ENCODE peak calls at places on chromosome 1, in nine cellular contexts. O, Q, V, E, S, A, L, Z and U are unnamed samples.

GRCh38 chr1:150257624-150258274 is at the start of gene CA14:
- DNase-seq in A (no peak), Q (no peak), E (peak; percentile 70), V (no peak), S (no peak), Z (no peak), L (no peak), O (no peak), U (no peak)

GRCh38 chr1:84164567-84165021 is 20.5 kb downstream of the PRKACB start:
- DNase-seq in O (no peak), A (no peak), V (peak; percentile 8), L (no peak), Z (no peak), E (no peak), S (no peak), Q (no peak), U (no peak)

GRCh38 chr1:240946926-240947325 is 335.0 kb upstream of the GREM2 start:
- DNase-seq in L (peak; percentile 40), Q (peak; percentile 46), O (no peak), E (no peak), Z (no peak), S (no peak), A (no peak), V (peak; percentile 42), U (no peak)

GRCh38 chr1:24267003-24267402 is 52.2 kb upstream of the GRHL3 start:
- DNase-seq in S (no peak), Q (no peak), L (no peak), V (no peak), E (no peak), O (no peak), A (no peak), Z (no peak), U (no peak)

GRCh38 chr1:5338466-5338865 is 653.8 kb downstream of the NPHP4 start:
- DNase-seq in Z (no peak), O (no peak), A (no peak), E (no peak), Q (no peak), S (no peak), L (no peak), V (no peak), U (no peak)

GRCh38 chr1:175354080-175354479 is 161.5 kb upstream of the KIAA0040 start:
- DNase-seq in V (no peak), Z (no peak), O (no peak), S (no peak), Q (no peak), L (no peak), E (no peak), A (no peak), U (no peak)

GRCh38 chr1:109482796-109483638 is 688 bp upstream of the ATXN7L2 start:
- DNase-seq in A (no peak), V (peak; percentile 84), Q (no peak), Z (no peak), E (peak; percentile 80), S (no peak), L (no peak), O (no peak), U (peak; percentile 73)

GRCh38 chr1:211574705-211575104 is 4.3 kb downstream of the SLC30A1 start:
- DNase-seq in V (no peak), O (no peak), E (no peak), Q (no peak), L (no peak), Z (no peak), A (no peak), S (no peak), U (no peak)

GRCh38 chr1:179026813-179027664 is 1.3 kb downstream of the FAM20B start:
- DNase-seq in S (no peak), Q (no peak), E (no peak), Z (no peak), V (no peak), A (no peak), O (no peak), L (no peak), U (no peak)

GRCh38 chr1:16073490-16074104 is at the start of gene FAM131C:
- DNase-seq in V (peak; percentile 95), Z (no peak), A (no peak), Q (peak; percentile 46), E (no peak), L (peak; percentile 60), O (peak; percentile 31), S (no peak), U (peak; percentile 41)

GRCh38 chr1:183493540-183494245 is 21.4 kb downstream of the SMG7 start:
- DNase-seq in A (no peak), S (no peak), Q (no peak), E (no peak), L (no peak), Z (no peak), V (no peak), O (peak; percentile 31), U (no peak)

GRCh38 chr1:15272009-15272781 is 25.2 kb downstream of the FHAD1 start:
- DNase-seq in Q (peak; percentile 71), E (peak; percentile 83), V (peak; percentile 85), O (peak; percentile 71), L (peak; percentile 68), Z (peak; percentile 65), S (no peak), A (no peak), U (peak; percentile 63)

GRCh38 chr1:115782571-115783281 is 14.2 kb upstream of the CASQ2 start:
- DNase-seq in E (no peak), Q (peak; percentile 72), L (no peak), O (no peak), A (no peak), Z (no peak), S (no peak), V (no peak), U (no peak)

GRCh38 chr1:117229217-117229616 is 18.5 kb upstream of the VTCN1 start:
- DNase-seq in V (no peak), Z (no peak), E (no peak), A (no peak), S (no peak), Q (no peak), O (no peak), L (no peak), U (no peak)
- TF ChIP-seq EP300 in V (no peak), Z (no peak), E (no peak), A (no peak), S (no peak), Q (no peak), O (no peak), L (no peak), U (no peak)

DNA sequence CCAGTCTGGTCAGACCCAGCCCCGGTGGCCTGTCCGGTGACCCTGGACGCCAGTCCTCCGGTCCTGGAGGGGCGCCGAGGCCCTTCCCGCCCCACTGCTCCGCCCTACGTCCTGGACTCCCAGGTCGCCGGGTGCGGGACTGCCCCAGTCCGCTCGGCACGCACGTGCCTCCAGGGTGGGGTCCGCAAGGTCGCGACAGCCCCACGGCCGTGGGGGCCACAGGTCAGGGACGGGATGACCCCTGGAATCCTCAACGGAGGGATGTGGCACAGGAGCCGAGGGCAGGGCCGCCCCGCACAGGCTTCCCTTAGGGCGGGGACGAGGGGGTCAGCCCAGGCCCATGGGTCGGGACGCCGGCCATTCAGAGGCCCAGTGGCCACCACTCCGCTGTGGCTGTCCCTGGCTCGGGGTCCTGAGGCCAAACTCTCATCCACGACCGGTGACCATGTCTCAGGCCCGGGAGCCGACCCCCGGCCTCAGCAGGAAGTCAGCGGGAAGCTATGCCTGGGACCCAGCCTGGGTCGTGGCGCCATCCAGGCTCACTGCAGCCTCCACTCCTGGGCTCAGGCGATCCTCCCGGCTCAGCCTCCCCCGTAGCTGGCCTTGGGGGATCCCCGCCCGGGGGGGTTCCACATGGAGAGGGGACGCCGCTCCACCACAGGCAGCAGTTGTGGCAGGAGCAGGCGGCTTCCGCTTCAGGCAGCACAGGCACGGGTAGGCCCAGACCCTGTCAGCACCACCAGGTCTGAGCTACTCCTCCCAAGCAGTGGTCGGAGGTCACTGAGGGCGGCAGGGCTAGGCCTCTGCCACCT is 599 bp upstream of the TMEM240 start:
- DNase-seq in E (no peak), V (no peak), O (no peak), S (no peak), Z (no peak), A (no peak), Q (no peak), L (no peak), U (no peak)
- H3K4me1 ChIP-seq in E (peaks cover 22% of the 10 kb centered on the region), V (no peaks in the 10 kb centered on the region), O (peaks cover 29% of the 10 kb centered on the region), S (peaks cover 22% of the 10 kb centered on the region), Z (peaks cover 29% of the 10 kb centered on the region), A (no peaks in the 10 kb centered on the region), Q (no peaks in the 10 kb centered on the region), L (peaks cover 17% of the 10 kb centered on the region), U (peaks cover 11% of the 10 kb centered on the region)

DNA sequence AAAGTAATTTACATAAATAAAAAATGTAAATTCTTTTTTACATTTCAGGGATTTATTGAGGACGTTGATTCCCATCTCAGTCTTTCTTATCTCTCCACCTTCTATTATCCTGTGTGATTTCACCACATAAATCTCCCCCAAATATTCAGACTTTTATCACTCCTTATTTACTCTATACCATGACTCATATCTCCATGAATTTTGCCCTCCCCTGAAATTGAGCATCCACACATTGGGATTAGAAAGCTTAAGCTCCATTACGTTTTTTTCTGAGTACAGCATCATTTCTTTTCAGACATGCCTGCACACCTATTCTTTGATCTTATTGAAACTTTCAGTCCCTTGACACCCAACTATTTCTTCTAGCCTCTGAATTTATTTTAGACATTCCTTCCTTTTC is 111.2 kb downstream of the IFI44 start:
- DNase-seq in V (no peak), A (no peak), L (no peak), O (no peak), Z (no peak), E (no peak), S (no peak), Q (peak; percentile 4), U (no peak)
- TF ChIP-seq EP300 in V (no peak), A (no peak), L (no peak), O (no peak), Z (no peak), E (no peak), S (no peak), Q (no peak), U (no peak)

GRCh38 chr1:155971910-155972809 is 6.2 kb downstream of the ARHGEF2 start:
- DNase-seq in S (no peak), V (no peak), O (no peak), L (no peak), A (no peak), Q (no peak), Z (no peak), E (no peak), U (no peak)

GRCh38 chr1:155975375-155976061 is 2.8 kb downstream of the ARHGEF2 start:
- DNase-seq in Q (no peak), O (no peak), L (no peak), S (no peak), V (no peak), Z (no peak), A (no peak), E (no peak), U (no peak)

GRCh38 chr1:155974208-155975165 is 3.9 kb downstream of the ARHGEF2 start:
- DNase-seq in Q (no peak), A (no peak), Z (no peak), E (no peak), O (no peak), S (no peak), V (no peak), L (no peak), U (no peak)

GRCh38 chr1:155976062-155976912 is 2.1 kb downstream of the ARHGEF2 start:
- DNase-seq in L (peak; percentile 73), O (peak; percentile 71), E (peak; percentile 89), A (no peak), V (peak; percentile 61), Z (no peak), S (peak; percentile 47), Q (peak; percentile 38), U (peak; percentile 88)

DNA sequence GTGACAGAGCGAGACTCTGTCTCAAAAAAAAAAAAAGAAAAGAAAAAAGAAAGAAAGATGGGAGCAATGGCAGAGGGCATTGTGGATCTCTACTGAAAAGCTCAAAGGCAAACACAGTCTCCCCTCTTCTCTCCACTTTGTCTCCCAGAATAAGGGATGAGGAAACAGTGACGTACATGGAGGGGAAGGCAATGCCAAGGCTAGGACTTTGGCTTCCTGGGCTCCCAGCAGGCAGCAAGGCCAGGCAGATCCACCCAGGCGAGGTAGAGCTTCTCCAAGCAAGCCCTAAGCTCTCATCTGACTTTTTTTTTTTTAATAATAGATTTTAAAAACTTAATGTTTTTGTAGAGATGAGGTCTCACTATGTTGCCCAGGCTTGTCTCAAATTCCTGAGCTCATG is 4.6 kb downstream of the ARHGEF2 start:
- DNase-seq in L (no peak), V (no peak), Z (no peak), Q (no peak), E (no peak), O (no peak), A (no peak), S (no peak), U (no peak)
- H3K4me1 ChIP-seq in L (peaks cover 86% of the 10 kb centered on the region), V (peaks cover 49% of the 10 kb centered on the region), Z (peaks cover 83% of the 10 kb centered on the region), Q (peaks cover 77% of the 10 kb centered on the region), E (peaks cover 78% of the 10 kb centered on the region), O (peaks cover 86% of the 10 kb centered on the region), A (peaks cover 40% of the 10 kb centered on the region), S (peaks cover 89% of the 10 kb centered on the region), U (peaks cover 46% of the 10 kb centered on the region)